ENCODE peak calls at places on chromosomes 4 and X, in four cellular contexts. Q is natural killer cell; E is T-cell; U is naive thymus-derived CD4-positive, alpha-beta T cell. X is an unnamed sample.

GRCh38 chr4:37922323-37922722 is 31.4 kb downstream of the TBC1D1 start:
- ATAC-seq in U (peak; percentile 26), E (no peak), Q (no peak), X (no peak)

GRCh38 chr4:167986044-167986443 is 106.3 kb upstream of the ANXA10 start:
- ATAC-seq in E (no peak), U (no peak), Q (no peak), X (no peak)

GRCh38 chr4:53763813-53764597 is 172.7 kb upstream of the LNX1 start:
- ATAC-seq in E (no peak), Q (no peak), U (no peak), X (peak; percentile 86)

GRCh38 chrX:20499763-20500162 is 233.1 kb upstream of the RPS6KA3 start:
- ATAC-seq in E (no peak), Q (no peak), U (no peak), X (peak; percentile 44)

GRCh38 chrX:68658530-68658929 is 11.1 kb downstream of the STARD8 start:
- ATAC-seq in E (no peak), Q (no peak), U (no peak), X (no peak)

GRCh38 chrX:9475984-9476383 is 11.1 kb downstream of the TBL1X start:
- ATAC-seq in Q (no peak), U (no peak), E (no peak), X (no peak)

GRCh38 chrX:111352424-111352823 is 59.6 kb downstream of the DCX start:
- ATAC-seq in U (no peak), E (no peak), Q (no peak), X (peak; percentile 40)

GRCh38 chrX:70454441-70455365 is 10.1 kb downstream of the DLG3 start:
- ATAC-seq in E (peak; percentile 59), U (peak; percentile 80), Q (peak; percentile 79), X (peak; percentile 83)

GRCh38 chrX:153739754-153740486 is 15.3 kb downstream of the ABCD1 start:
- ATAC-seq in Q (no peak), U (peak; percentile 64), E (peak; percentile 94), X (peak; percentile 16)

GRCh38 chr4:78627046-78627965 is 75.7 kb downstream of the ANXA3 start:
- ATAC-seq in Q (no peak), E (no peak), U (no peak), X (no peak)

GRCh38 chrX:12657881-12658280 is 133.3 kb upstream of the PRPS2 start:
- ATAC-seq in Q (no peak), U (no peak), E (no peak), X (no peak)

GRCh38 chr4:147780137-147780777 is 48.4 kb downstream of the ARHGAP10 start:
- ATAC-seq in U (peak; percentile 88), E (no peak), Q (peak; percentile 46), X (no peak)